ENCODE peak calls at places on chromosomes 7 and 10, in seven cellular contexts. E is lower leg skin, B is H9, M is tibial nerve, X is astrocyte, F is mesothelial cell of epicardium, N is glutamatergic neuron. J is an unnamed sample.

GRCh38 chr7:66206116-66206908 is 1.2 kb downstream of the TPST1 start:
- DNase-seq in E (no peak), B (no peak), M (no peak), X (peak; percentile 18), F (no peak), N (no peak), J (no peak)

GRCh38 chr7:129423700-129424410 is 10.4 kb upstream of the STRIP2 start:
- DNase-seq in E (no peak), B (no peak), M (no peak), X (peak; percentile 10), F (no peak), N (no peak), J (no peak)

GRCh38 chr10:11504566-11505285 is 106.7 kb downstream of the USP6NL start:
- DNase-seq in E (no peak), B (no peak), M (no peak), X (no peak), F (no peak), N (no peak), J (no peak)

GRCh38 chr7:154998481-154998880 is 4.4 kb downstream of the PAXIP1 start:
- DNase-seq in E (no peak), B (no peak), M (no peak), X (no peak), F (no peak), N (no peak), J (no peak)

GRCh38 chr7:150900675-150901074 is 48.4 kb downstream of the AOC1 start:
- DNase-seq in E (no peak), B (no peak), M (no peak), X (no peak), F (no peak), N (no peak), J (no peak)

GRCh38 chr7:100443096-100443840 is 7.0 kb upstream of the PPP1R35 start:
- DNase-seq in E (no peak), B (no peak), M (no peak), X (no peak), F (no peak), N (no peak), J (no peak)

GRCh38 chr10:78649429-78649828 is 419.3 kb upstream of the ZMIZ1 start:
- DNase-seq in E (no peak), B (no peak), M (no peak), X (no peak), F (no peak), N (no peak), J (no peak)

GRCh38 chr7:127844707-127845331 is 186.4 kb downstream of the LRRC4 start:
- DNase-seq in E (no peak), B (no peak), M (peak; percentile 30), X (peak; percentile 59), F (no peak), N (no peak), J (no peak)

GRCh38 chr7:20846791-20847190 is 60.1 kb upstream of the SP8 start:
- DNase-seq in E (no peak), B (no peak), M (no peak), X (no peak), F (no peak), N (no peak), J (no peak)

GRCh38 chr7:101333912-101334311 is 12.3 kb upstream of the IFT22 start:
- DNase-seq in E (no peak), B (no peak), M (no peak), X (no peak), F (no peak), N (no peak), J (no peak)

GRCh38 chr10:68542046-68542445 is 14.7 kb upstream of the SLC25A16 start:
- DNase-seq in E (no peak), B (no peak), M (no peak), X (peak; percentile 15), F (no peak), N (no peak), J (no peak)

GRCh38 chr10:3535001-3535400 is 250.0 kb downstream of the KLF6 start:
- DNase-seq in E (no peak), B (no peak), M (no peak), X (no peak), F (no peak), N (peak; percentile 34), J (no peak)

DNA sequence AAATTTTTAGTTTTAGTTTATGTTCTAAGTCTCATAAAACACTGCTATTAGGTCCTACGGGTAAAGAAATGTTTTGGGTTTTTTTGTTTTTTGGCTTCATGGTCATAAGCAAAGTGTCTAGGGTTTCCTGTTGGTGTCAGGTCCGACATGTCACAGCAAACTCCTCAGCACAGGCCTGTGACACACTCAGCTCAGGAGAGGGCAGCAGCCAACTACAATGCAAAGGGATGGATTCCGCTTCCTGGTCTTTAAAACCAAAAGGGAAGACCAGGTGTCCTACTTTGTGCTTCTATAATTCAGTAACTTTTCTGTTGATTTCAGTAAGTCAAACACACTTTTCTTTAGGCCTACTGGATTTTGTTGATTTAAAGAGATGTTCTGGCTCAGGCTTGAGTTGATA is 83.8 kb upstream of the MACROH2A2 start:
- DNase-seq in E (no peak), B (no peak), M (no peak), X (no peak), F (no peak), N (no peak), J (no peak)
- TF ChIP-seq CTCF in E (no peak), B (peak; percentile 67), M (no peak), X (no peak), F (no peak), N (no peak), J (peak; percentile 2)

GRCh38 chr7:2971914-2972530 is 71.6 kb downstream of the CARD11 start:
- DNase-seq in E (no peak), B (no peak), M (no peak), X (no peak), F (peak; percentile 9), N (no peak), J (no peak)

GRCh38 chr7:2970307-2970664 is 73.4 kb downstream of the CARD11 start:
- DNase-seq in E (no peak), B (no peak), M (no peak), X (no peak), F (no peak), N (no peak), J (no peak)

GRCh38 chr7:2970907-2971306 is 72.8 kb downstream of the CARD11 start:
- DNase-seq in E (no peak), B (no peak), M (no peak), X (no peak), F (peak; percentile 19), N (no peak), J (no peak)

GRCh38 chr7:2974093-2974819 is 69.4 kb downstream of the CARD11 start:
- DNase-seq in E (no peak), B (no peak), M (no peak), X (no peak), F (no peak), N (no peak), J (no peak)

GRCh38 chr7:2972531-2973161 is 71.0 kb downstream of the CARD11 start:
- DNase-seq in E (no peak), B (no peak), M (no peak), X (no peak), F (peak; percentile 21), N (no peak), J (no peak)
- TF ChIP-seq CTCF in E (no peak), B (no peak), M (no peak), X (no peak), F (no peak), N (no peak), J (no peak)

GRCh38 chr10:93875032-93875358 is 18.8 kb upstream of the SLC35G1 start:
- DNase-seq in E (no peak), B (no peak), M (no peak), X (peak; percentile 58), F (no peak), N (no peak), J (no peak)
- TF ChIP-seq CTCF in E (no peak), B (no peak), M (no peak), X (no peak), F (no peak), N (no peak), J (no peak)

DNA sequence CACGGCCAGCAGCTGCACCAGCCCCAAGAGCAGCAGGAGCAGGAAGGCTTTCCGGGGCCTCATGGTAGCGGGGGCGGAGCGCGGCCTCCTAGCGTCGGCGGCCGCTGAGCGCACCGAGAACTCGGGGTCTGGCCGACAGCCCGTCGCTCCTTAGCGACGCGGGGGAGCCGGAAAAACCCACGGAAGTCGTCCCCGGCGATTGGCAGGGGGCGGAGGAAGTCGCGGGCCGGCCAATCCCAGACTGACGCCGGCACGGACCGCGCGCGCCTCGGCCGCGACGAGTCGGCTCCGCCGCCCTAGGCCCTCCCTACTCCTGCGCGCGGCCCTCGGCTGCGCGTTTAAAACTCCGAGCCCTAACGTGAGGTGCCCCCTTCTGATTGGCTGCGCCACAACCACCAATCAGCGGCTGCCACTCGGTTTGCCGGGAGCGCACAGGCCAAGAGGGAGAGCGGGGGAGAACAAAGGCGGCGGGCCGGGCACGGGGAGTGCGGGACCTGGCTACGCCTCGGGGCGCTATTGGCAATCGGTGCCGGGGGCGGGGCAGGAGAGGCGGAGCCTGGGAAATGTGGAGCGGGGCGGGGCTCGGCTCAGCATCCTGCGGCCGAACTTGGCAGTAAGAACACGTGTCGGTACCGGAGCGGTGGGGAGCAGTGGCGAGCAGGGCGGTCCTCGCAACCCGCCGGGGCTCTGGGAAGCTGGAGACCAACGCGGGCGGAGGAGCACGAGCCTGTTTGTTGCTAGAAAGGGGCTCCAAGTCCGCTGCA is at the start of gene PDIA4:
- DNase-seq in E (peak; percentile 98), B (peak; percentile 100), M (peak; percentile 96), X (peak; percentile 98), F (peak; percentile 100), N (peak; percentile 100), J (peak; percentile 92)
- TF ChIP-seq CTCF in E (no peak), B (peak; percentile 26), M (peak; percentile 24), X (no peak), F (no peak), N (peak; percentile 30), J (peak; percentile 43)

GRCh38 chr7:125984795-125985194 is 1055.2 kb upstream of the POT1 start:
- DNase-seq in E (no peak), B (peak; percentile 48), M (no peak), X (no peak), F (no peak), N (no peak), J (no peak)
- TF ChIP-seq CTCF in E (no peak), B (peak; percentile 48), M (no peak), X (no peak), F (no peak), N (no peak), J (no peak)